ENCODE peak calls at places on chromosomes 6 and 20, in six cellular contexts. L is thoracic aorta; B is HepG2; Y is T-helper 1 cell; V is spleen; N is naive thymus-derived CD8-positive, alpha-beta T cell. P is an unnamed sample.

GRCh38 chr6:6580225-6580870 is 8.2 kb upstream of the LY86 start:
- DNase-seq in L (no peak), B (no peak), Y (no peak), V (no peak), N (no peak), P (no peak)

GRCh38 chr6:157268396-157268795 is 54.9 kb downstream of the TMEM242 start:
- DNase-seq in L (no peak), B (no peak), Y (no peak), V (peak), N (no peak), P (no peak)

GRCh38 chr6:168388641-168389633 is 52.0 kb upstream of the SMOC2 start:
- DNase-seq in L (no peak), B (peak), Y (no peak), V (peak), N (no peak), P (no peak)

GRCh38 chr6:90538651-90539050 is 48.2 kb downstream of the MAP3K7 start:
- DNase-seq in L (no peak), B (no peak), Y (no peak), V (no peak), N (no peak), P (no peak)

GRCh38 chr6:21949211-21949801 is 347.5 kb downstream of the PRL start:
- DNase-seq in L (no peak), B (peak), Y (no peak), V (no peak), N (no peak), P (no peak)

GRCh38 chr20:33838035-33838864 is 27.1 kb downstream of the CHMP4B start:
- DNase-seq in L (no peak), B (no peak), Y (no peak), V (no peak), N (no peak), P (no peak)

GRCh38 chr6:111843347-111844147 is 29.7 kb downstream of the FYN start:
- DNase-seq in L (no peak), B (peak), Y (peak), V (peak), N (peak), P (no peak)

GRCh38 chr20:11053310-11053709 is 379.5 kb upstream of the JAG1 start:
- DNase-seq in L (no peak), B (no peak), Y (no peak), V (no peak), N (no peak), P (no peak)

GRCh38 chr20:58192567-58192966 is 35.9 kb downstream of the ANKRD60 start:
- DNase-seq in L (no peak), B (no peak), Y (peak), V (no peak), N (peak), P (no peak)

GRCh38 chr20:33250666-33251065 is 14.9 kb downstream of the BPIFA1 start:
- DNase-seq in L (no peak), B (no peak), Y (no peak), V (no peak), N (no peak), P (no peak)

GRCh38 chr20:14337400-14338171 is at the start of gene FLRT3:
- DNase-seq in L (peak), B (peak), Y (no peak), V (no peak), N (no peak), P (peak)

GRCh38 chr6:82492134-82492533 is 128.5 kb downstream of the TPBG start:
- DNase-seq in L (no peak), B (no peak), Y (no peak), V (no peak), N (no peak), P (no peak)

GRCh38 chr6:141464490-141464889 is 668.2 kb upstream of the GJE1 start:
- DNase-seq in L (no peak), B (no peak), Y (peak), V (no peak), N (no peak), P (peak)

GRCh38 chr6:111642463-111643158 is 36.9 kb upstream of the TRAF3IP2 start:
- DNase-seq in L (no peak), B (peak), Y (no peak), V (no peak), N (peak), P (peak)

GRCh38 chr6:30541515-30542403 is 14.5 kb downstream of the GNL1 start:
- DNase-seq in L (no peak), B (peak), Y (peak), V (peak), N (peak), P (peak)

GRCh38 chr6:29628419-29629281 is 4.3 kb downstream of the GABBR1 start:
- DNase-seq in L (no peak), B (peak), Y (peak), V (peak), N (peak), P (no peak)

GRCh38 chr6:105326838-105327745 is 75.8 kb downstream of the PREP start:
- DNase-seq in L (no peak), B (no peak), Y (no peak), V (no peak), N (no peak), P (peak)

GRCh38 chr20:45098096-45098773 is 2.7 kb downstream of the KCNS1 start:
- DNase-seq in L (no peak), B (no peak), Y (peak), V (no peak), N (no peak), P (no peak)

GRCh38 chr6:105458552-105458951 is 55.7 kb upstream of the PREP start:
- DNase-seq in L (no peak), B (no peak), Y (no peak), V (no peak), N (no peak), P (no peak)

GRCh38 chr20:25984933-25985332 is 288.3 kb upstream of the ZNF337 start:
- DNase-seq in L (no peak), B (no peak), Y (peak), V (peak), N (peak), P (peak)

GRCh38 chr6:21597243-21597682 is 3.7 kb downstream of the SOX4 start:
- DNase-seq in L (no peak), B (no peak), Y (no peak), V (no peak), N (no peak), P (no peak)

GRCh38 chr6:98946877-98947410 is 802 bp downstream of the FBXL4 start:
- DNase-seq in L (no peak), B (no peak), Y (peak), V (peak), N (peak), P (no peak)

GRCh38 chr6:40780626-40781025 is 193.5 kb upstream of the LRFN2 start:
- DNase-seq in L (no peak), B (no peak), Y (no peak), V (no peak), N (no peak), P (no peak)

GRCh38 chr20:59939879-59940128 is 301 bp downstream of the PPP1R3D start:
- DNase-seq in L (no peak), B (no peak), Y (no peak), V (peak), N (no peak), P (no peak)

GRCh38 chr6:63750400-63750799 is 114.8 kb downstream of the PHF3 start:
- DNase-seq in L (no peak), B (no peak), Y (no peak), V (no peak), N (no peak), P (no peak)

GRCh38 chr20:49985157-49985556 is 2.4 kb downstream of the SNAI1 start:
- DNase-seq in L (no peak), B (no peak), Y (no peak), V (no peak), N (no peak), P (no peak)

GRCh38 chr20:48002517-48002970 is 217.3 kb upstream of the SULF2 start:
- DNase-seq in L (no peak), B (no peak), Y (no peak), V (no peak), N (no peak), P (no peak)

GRCh38 chr6:56890066-56890465 is 64.8 kb upstream of the BEND6 start:
- DNase-seq in L (no peak), B (no peak), Y (no peak), V (no peak), N (no peak), P (no peak)

GRCh38 chr20:63006611-63007471 is at the start of gene BHLHE23:
- DNase-seq in L (no peak), B (no peak), Y (no peak), V (no peak), N (no peak), P (no peak)

GRCh38 chr6:77740380-77740779 is 87.5 kb downstream of the MEI4 start:
- DNase-seq in L (no peak), B (peak), Y (no peak), V (no peak), N (no peak), P (no peak)

GRCh38 chr20:31587545-31588389 is 17.3 kb upstream of the ID1 start:
- DNase-seq in L (no peak), B (no peak), Y (no peak), V (peak), N (no peak), P (no peak)

GRCh38 chr6:149565539-149566371 is 420 bp upstream of the GINM1 start:
- DNase-seq in L (peak), B (peak), Y (peak), V (peak), N (peak), P (peak)

GRCh38 chr6:36126553-36127458 is 3.5 kb upstream of the MAPK13 start:
- DNase-seq in L (no peak), B (peak), Y (no peak), V (no peak), N (no peak), P (no peak)

GRCh38 chr20:51259455-51259854 is 236.5 kb upstream of the KCNG1 start:
- DNase-seq in L (no peak), B (no peak), Y (no peak), V (no peak), N (no peak), P (no peak)